ENCODE peak calls at places on chromosome 16, in ten cellular contexts. K is GM12891; D is hippocampal formation; P is activated CD4-positive, alpha-beta T cell treated with anti-CD3 and anti-CD28 coated beads for 4 hours; J is stimulated activated CD8-positive, alpha-beta memory T cell treated with anti-CD3 and anti-CD28 coated beads, Interleukin-2, amount 100 ng/mL, for 1 hour; Y is colonic mucosa; C is keratinocyte; N is HEK293T; O is Caco-2; U is stimulated activated naive CD8-positive, alpha-beta T cell treated with anti-CD3 and anti-CD28 coated beads, Interleukin-15, Interleukin-2, amounts not matched to agents 100 U/mL and 50 U/mL, for 24 hours. R is an unnamed sample.
A peak's percentile ranks its signal among the peaks of the same experiment; 100 is the strongest.

GRCh38 chr16:79758615-79759346 is 158.2 kb upstream of the MAF start:
- DNase-seq in K (no peak), D (no peak), P (no peak), J (no peak), Y (no peak), C (peak; percentile 28), N (no peak), O (peak; percentile 55), U (no peak), R (no peak)

GRCh38 chr16:88375236-88376052 is 7.3 kb upstream of the ZNF469 start:
- DNase-seq in K (no peak), D (no peak), P (no peak), J (no peak), Y (no peak), C (no peak), N (no peak), O (no peak), U (no peak), R (no peak)

GRCh38 chr16:24070851-24071250 is 185.3 kb upstream of the CACNG3 start:
- DNase-seq in K (peak; percentile 36), D (peak; percentile 11), P (peak; percentile 4), J (no peak), Y (no peak), C (no peak), N (peak; percentile 72), O (peak; percentile 11), U (peak; percentile 27), R (peak; percentile 63)

GRCh38 chr16:85037050-85037410 is 9.4 kb downstream of the KIAA0513 start:
- DNase-seq in K (no peak), D (no peak), P (peak; percentile 29), J (no peak), Y (no peak), C (peak; percentile 40), N (no peak), O (no peak), U (peak; percentile 22), R (no peak)

GRCh38 chr16:23114131-23114904 is 34.9 kb downstream of the USP31 start:
- DNase-seq in K (no peak), D (no peak), P (no peak), J (no peak), Y (no peak), C (no peak), N (no peak), O (no peak), U (no peak), R (no peak)

GRCh38 chr16:49460786-49461470 is 87.3 kb downstream of the C16orf78 start:
- DNase-seq in K (no peak), D (no peak), P (no peak), J (no peak), Y (peak; percentile 12), C (no peak), N (no peak), O (no peak), U (no peak), R (no peak)

GRCh38 chr16:85601730-85602401 is 11.3 kb upstream of the GSE1 start:
- DNase-seq in K (no peak), D (no peak), P (no peak), J (no peak), Y (no peak), C (no peak), N (no peak), O (no peak), U (no peak), R (no peak)

GRCh38 chr16:11400076-11400475 is 54.8 kb downstream of the RMI2 start:
- DNase-seq in K (no peak), D (no peak), P (no peak), J (no peak), Y (no peak), C (no peak), N (no peak), O (no peak), U (no peak), R (no peak)

GRCh38 chr16:83727018-83727417 is 80.8 kb upstream of the HSBP1 start:
- DNase-seq in K (no peak), D (no peak), P (no peak), J (no peak), Y (no peak), C (no peak), N (no peak), O (no peak), U (no peak), R (no peak)

GRCh38 chr16:28168991-28169554 is 42.7 kb downstream of the XPO6 start:
- DNase-seq in K (no peak), D (no peak), P (peak; percentile 57), J (no peak), Y (no peak), C (no peak), N (no peak), O (no peak), U (no peak), R (no peak)

GRCh38 chr16:67541391-67542263 is 13.0 kb downstream of the RIPOR1 start:
- DNase-seq in K (no peak), D (no peak), P (no peak), J (no peak), Y (no peak), C (no peak), N (no peak), O (no peak), U (no peak), R (no peak)

GRCh38 chr16:84687715-84688114 is 12.1 kb upstream of the USP10 start:
- DNase-seq in K (no peak), D (no peak), P (no peak), J (no peak), Y (no peak), C (no peak), N (no peak), O (no peak), U (no peak), R (no peak)

GRCh38 chr16:3456374-3456773 is 12.9 kb downstream of the NAA60 start:
- DNase-seq in K (no peak), D (peak; percentile 15), P (no peak), J (no peak), Y (no peak), C (no peak), N (no peak), O (no peak), U (no peak), R (no peak)

GRCh38 chr16:49514391-49514980 is 140.9 kb downstream of the C16orf78 start:
- DNase-seq in K (no peak), D (no peak), P (no peak), J (no peak), Y (no peak), C (no peak), N (no peak), O (no peak), U (no peak), R (no peak)

GRCh38 chr16:67917140-67917851 is 14.4 kb downstream of the CTRL start:
- DNase-seq in K (no peak), D (no peak), P (no peak), J (no peak), Y (no peak), C (no peak), N (no peak), O (no peak), U (no peak), R (no peak)

GRCh38 chr16:21638573-21638975 is 13.8 kb downstream of the IGSF6 start:
- DNase-seq in K (no peak), D (no peak), P (peak; percentile 32), J (no peak), Y (no peak), C (peak; percentile 56), N (no peak), O (peak; percentile 13), U (no peak), R (no peak)

GRCh38 chr16:49640606-49641005 is 215.3 kb downstream of the ZNF423 start:
- DNase-seq in K (no peak), D (no peak), P (no peak), J (no peak), Y (no peak), C (no peak), N (no peak), O (no peak), U (no peak), R (no peak)

GRCh38 chr16:55370762-55371482 is 46.9 kb downstream of the IRX6 start:
- DNase-seq in K (no peak), D (peak; percentile 50), P (no peak), J (no peak), Y (peak; percentile 22), C (no peak), N (peak; percentile 63), O (peak; percentile 73), U (peak; percentile 5), R (peak; percentile 66)

GRCh38 chr16:84592718-84593117 is 25.2 kb downstream of the COTL1 start:
- DNase-seq in K (no peak), D (no peak), P (no peak), J (no peak), Y (no peak), C (no peak), N (no peak), O (no peak), U (no peak), R (no peak)

GRCh38 chr16:84832488-84833141 is 12.8 kb downstream of the CRISPLD2 start:
- DNase-seq in K (no peak), D (no peak), P (no peak), J (no peak), Y (peak; percentile 59), C (no peak), N (no peak), O (no peak), U (no peak), R (no peak)

GRCh38 chr16:1364510-1364909 is 12.8 kb downstream of the GNPTG start:
- DNase-seq in K (no peak), D (no peak), P (no peak), J (no peak), Y (no peak), C (no peak), N (no peak), O (no peak), U (no peak), R (no peak)

GRCh38 chr16:88468289-88469129 is 15.4 kb downstream of the ZFPM1 start:
- DNase-seq in K (no peak), D (no peak), P (no peak), J (no peak), Y (no peak), C (no peak), N (peak; percentile 66), O (peak; percentile 80), U (peak; percentile 34), R (peak; percentile 45)

GRCh38 chr16:88803264-88803987 is at the start of gene CDT1:
- DNase-seq in K (peak; percentile 99), D (peak; percentile 46), P (peak; percentile 84), J (peak; percentile 67), Y (peak; percentile 83), C (no peak), N (peak; percentile 96), O (peak; percentile 94), U (peak; percentile 90), R (peak; percentile 86)

GRCh38 chr16:70422543-70422942 is 16.4 kb downstream of the ST3GAL2 start:
- DNase-seq in K (no peak), D (no peak), P (no peak), J (no peak), Y (no peak), C (no peak), N (no peak), O (no peak), U (no peak), R (no peak)

GRCh38 chr16:13113786-13114185 is 212.4 kb downstream of the SHISA9 start:
- DNase-seq in K (no peak), D (no peak), P (no peak), J (no peak), Y (no peak), C (no peak), N (no peak), O (no peak), U (no peak), R (no peak)

GRCh38 chr16:72195609-72196008 is 23.7 kb upstream of the PMFBP1 start:
- DNase-seq in K (no peak), D (no peak), P (no peak), J (no peak), Y (no peak), C (no peak), N (peak; percentile 13), O (peak; percentile 29), U (no peak), R (peak; percentile 26)

GRCh38 chr16:54136276-54136625 is 150.3 kb downstream of the IRX3 start:
- DNase-seq in K (no peak), D (no peak), P (no peak), J (no peak), Y (no peak), C (no peak), N (no peak), O (no peak), U (no peak), R (no peak)

GRCh38 chr16:67770371-67770991 is 35.9 kb downstream of the RANBP10 start:
- DNase-seq in K (no peak), D (no peak), P (no peak), J (no peak), Y (no peak), C (no peak), N (no peak), O (no peak), U (no peak), R (no peak)